ENCODE peak calls at places on chromosomes 7 and 10, in eight cellular contexts. F is tibial nerve; B is mammary epithelial cell; H is esophagus muscularis mucosa; N is endothelial cell of umbilical vein; M is left lung; C is CD8-positive, alpha-beta T cell; A is spleen. K is an unnamed sample.
A peak's percentile ranks its signal among the peaks of the same experiment; 100 is the strongest.

GRCh38 chr10:127168251-127168650 is 28.1 kb downstream of the INSYN2A start:
- DNase-seq in M (no peak), C (no peak), A (no peak), N (no peak), H (no peak), B (no peak), F (no peak), K (no peak)

GRCh38 chr10:126511917-126512487 is 123.7 kb upstream of the ADAM12 start:
- DNase-seq in B (no peak), M (no peak), F (no peak), C (no peak), N (no peak), H (peak; percentile 84), A (no peak), K (no peak)

GRCh38 chr10:3108033-3108432 is 40.7 kb downstream of the PFKP start:
- DNase-seq in C (no peak), M (no peak), N (no peak), H (no peak), F (no peak), A (no peak), B (no peak), K (no peak)

GRCh38 chr7:151695856-151696555 is 176.3 kb upstream of the RHEB start:
- DNase-seq in C (no peak), M (no peak), B (peak; percentile 87), A (no peak), F (no peak), H (no peak), N (no peak), K (no peak)

GRCh38 chr10:78269061-78269460 is 235.4 kb downstream of the RPS24 start:
- DNase-seq in N (no peak), A (no peak), C (no peak), M (no peak), H (no peak), B (no peak), F (no peak), K (no peak)

GRCh38 chr10:23694446-23694920 is 255.6 kb downstream of the OTUD1 start:
- DNase-seq in B (peak; percentile 23), A (no peak), F (no peak), N (no peak), M (no peak), H (no peak), C (no peak), K (no peak)

GRCh38 chr7:103446046-103446520 is at the start of gene SLC26A5:
- DNase-seq in N (no peak), F (no peak), M (peak; percentile 36), C (no peak), H (no peak), B (peak; percentile 41), A (peak; percentile 71), K (peak; percentile 53)

GRCh38 chr7:149883452-149883861 is 9.7 kb downstream of the ATP6V0E2 start:
- DNase-seq in B (peak; percentile 26), C (no peak), H (peak; percentile 91), A (no peak), N (peak; percentile 36), F (peak; percentile 46), M (no peak), K (no peak)

GRCh38 chr10:93458821-93459257 is 23.3 kb downstream of the MYOF start:
- DNase-seq in C (no peak), F (peak; percentile 86), N (peak; percentile 98), M (peak; percentile 89), H (peak; percentile 96), B (peak; percentile 97), A (no peak), K (peak; percentile 94)

DNA sequence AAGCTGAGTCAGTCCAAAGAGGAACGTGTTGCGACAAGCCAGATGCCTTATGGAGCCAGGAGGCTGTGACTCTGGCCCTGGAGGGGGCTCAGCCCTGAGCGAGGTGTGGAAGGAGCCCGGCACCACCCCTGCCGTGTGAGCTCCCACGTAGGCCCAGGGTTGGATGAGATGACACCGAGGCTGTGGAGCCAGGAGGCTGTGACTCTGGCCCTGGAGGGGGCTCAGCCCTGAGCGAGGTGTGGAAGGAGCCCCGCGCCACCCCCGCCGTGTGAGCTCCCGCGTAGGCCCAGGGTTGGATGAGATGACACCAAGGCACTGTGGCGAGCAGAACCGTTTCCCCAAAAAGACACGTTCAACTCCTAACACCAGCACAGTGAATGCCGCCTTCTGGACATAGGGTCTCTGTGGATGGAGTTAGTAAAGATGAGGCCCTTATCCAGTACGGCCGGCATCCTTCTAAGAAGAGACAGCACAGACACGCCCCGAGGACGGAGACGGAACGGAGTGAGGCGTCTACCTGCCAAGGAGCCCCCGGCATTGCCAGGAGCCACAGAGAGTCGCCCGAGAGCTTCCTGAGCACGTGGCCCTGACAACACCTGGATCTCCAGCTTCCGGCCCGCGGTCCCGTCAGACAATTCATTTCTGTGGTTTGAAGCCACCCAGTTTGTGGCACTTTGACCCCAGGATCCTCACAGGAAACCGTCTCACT is 472.5 kb downstream of the DNAJB6 start:
- DNase-seq in H (no peak), B (no peak), N (no peak), F (no peak), C (no peak), M (no peak), A (peak; percentile 58), K (no peak)
- H3K9me3 ChIP-seq in H (no peaks in the 10 kb centered on the region), B (peaks cover 55% of the 10 kb centered on the region), N (peaks cover 2% of the 10 kb centered on the region), F (no peaks in the 10 kb centered on the region), C (no peaks in the 10 kb centered on the region), M (peaks cover 3% of the 10 kb centered on the region), A (no peaks in the 10 kb centered on the region), K (no peaks in the 10 kb centered on the region)

DNA sequence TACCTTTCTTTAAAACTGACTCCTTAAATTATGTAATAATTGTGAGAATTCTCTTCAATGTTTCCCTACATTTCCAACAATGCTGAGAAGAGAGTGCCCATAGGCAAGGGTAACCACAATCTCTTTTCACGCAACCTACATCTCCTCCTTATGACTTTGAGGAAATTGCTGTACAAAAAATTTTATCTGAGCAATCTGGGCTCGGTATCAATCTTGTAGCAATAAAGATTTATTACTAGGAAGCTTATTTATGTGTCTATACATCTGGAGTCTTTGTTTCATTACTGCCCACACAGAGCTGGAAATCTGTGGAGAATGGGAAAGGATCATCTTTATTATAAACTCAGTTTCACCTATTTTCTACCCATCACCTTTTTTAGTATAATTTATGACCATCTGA is 913.8 kb upstream of the SORCS1 start:
- DNase-seq in C (no peak), M (no peak), H (no peak), A (no peak), N (no peak), F (no peak), B (no peak), K (no peak)
- H3K9me3 ChIP-seq in C (no peaks in the 10 kb centered on the region), M (no peaks in the 10 kb centered on the region), H (no peaks in the 10 kb centered on the region), A (no peaks in the 10 kb centered on the region), N (peaks cover 2% of the 10 kb centered on the region), F (no peaks in the 10 kb centered on the region), B (no peaks in the 10 kb centered on the region), K (no peaks in the 10 kb centered on the region)

GRCh38 chr7:69196593-69196992 is 401.7 kb upstream of the AUTS2 start:
- DNase-seq in B (no peak), F (no peak), M (no peak), C (no peak), H (no peak), A (no peak), N (no peak), K (no peak)
- H3K9me3 ChIP-seq in B (peaks cover 32% of the 10 kb centered on the region), F (no peaks in the 10 kb centered on the region), M (peaks cover 37% of the 10 kb centered on the region), C (peaks cover 20% of the 10 kb centered on the region), H (no peaks in the 10 kb centered on the region), A (no peaks in the 10 kb centered on the region), N (no peaks in the 10 kb centered on the region), K (no peaks in the 10 kb centered on the region)

GRCh38 chr7:157943561-157943960 is 606.8 kb downstream of the DNAJB6 start:
- DNase-seq in N (no peak), C (no peak), A (no peak), H (no peak), F (no peak), M (no peak), B (no peak), K (no peak)
- H3K9me3 ChIP-seq in N (peaks cover 19% of the 10 kb centered on the region), C (no peaks in the 10 kb centered on the region), A (no peaks in the 10 kb centered on the region), H (peaks cover 22% of the 10 kb centered on the region), F (no peaks in the 10 kb centered on the region), M (peaks cover 23% of the 10 kb centered on the region), B (peaks cover 33% of the 10 kb centered on the region), K (peaks cover 8% of the 10 kb centered on the region)